ENCODE peak calls at places on chromosomes 3 and 15, in four cellular contexts. M, T, A and N are unnamed samples.

GRCh38 chr15:40846846-40847224 is 3.0 kb downstream of the SPINT1 start:
- DNase-seq in M (no peak), T (no peak), A (no peak), N (no peak)

GRCh38 chr3:194077602-194078001 is 58.3 kb upstream of the HES1 start:
- DNase-seq in M (no peak), T (no peak), A (no peak), N (no peak)

GRCh38 chr3:14404396-14405119 is 2.2 kb downstream of the SLC6A6 start:
- DNase-seq in M (no peak), T (no peak), A (no peak), N (no peak)

GRCh38 chr3:156507285-156507684 is 47.6 kb downstream of the SSR3 start:
- DNase-seq in M (no peak), T (no peak), A (no peak), N (no peak)

GRCh38 chr3:177418787-177419186 is 221.5 kb upstream of the TBL1XR1 start:
- DNase-seq in M (no peak), T (no peak), A (no peak), N (no peak)

GRCh38 chr15:100196326-100197058 is 145.3 kb downstream of the ADAMTS17 start:
- DNase-seq in M (no peak), T (no peak), A (no peak), N (no peak)

GRCh38 chr3:129624347-129625070 is 18.0 kb upstream of the PLXND1 start:
- DNase-seq in M (no peak), T (no peak), A (no peak), N (no peak)

GRCh38 chr3:12853803-12854202 is 12.4 kb upstream of the RPL32 start:
- DNase-seq in M (no peak), T (no peak), A (no peak), N (no peak)

GRCh38 chr15:77897896-77898406 is 179.6 kb downstream of the TBC1D2B start:
- DNase-seq in M (no peak), T (no peak), A (no peak), N (no peak)

GRCh38 chr3:196399485-196399945 is 32.7 kb downstream of the UBXN7 start:
- DNase-seq in M (no peak), T (no peak), A (no peak), N (no peak)

GRCh38 chr3:62919784-62920183 is 44.6 kb upstream of the CADPS start:
- DNase-seq in M (no peak), T (no peak), A (no peak), N (no peak)

GRCh38 chr3:150407818-150408231 is 273 bp upstream of the TSC22D2 start:
- DNase-seq in M (no peak), T (no peak), A (peak), N (no peak)

GRCh38 chr3:162865466-162865865 is 1368.9 kb downstream of the OTOL1 start:
- DNase-seq in M (no peak), T (no peak), A (no peak), N (no peak)

GRCh38 chr15:29570121-29570930 is 251.9 kb downstream of the TJP1 start:
- DNase-seq in M (no peak), T (no peak), A (no peak), N (no peak)

GRCh38 chr3:113844622-113845222 is 6.1 kb downstream of the GRAMD1C start:
- DNase-seq in M (peak), T (no peak), A (no peak), N (peak)

GRCh38 chr15:52318729-52319500 is 23.3 kb upstream of the MYO5C start:
- DNase-seq in M (no peak), T (no peak), A (no peak), N (no peak)